ENCODE peak calls at places on chromosomes 13 and 19, in six cellular contexts. G is testis, O is ovary, F is A549, A is prostate gland, U is H1. Z is an unnamed sample.

GRCh38 chr13:109945206-109945960 is 159.0 kb upstream of the IRS2 start:
- DNase-seq in G (no peak), O (no peak), F (peak; percentile 4), A (no peak), U (no peak), Z (no peak)

GRCh38 chr19:3296034-3296433 is 70.3 kb upstream of the NFIC start:
- DNase-seq in G (no peak), O (no peak), F (no peak), A (no peak), U (no peak), Z (no peak)

GRCh38 chr13:114248011-114248410 is 13.3 kb downstream of the CDC16 start:
- DNase-seq in G (no peak), O (no peak), F (no peak), A (no peak), U (no peak), Z (no peak)

GRCh38 chr13:98977568-98978270 is at the start of gene DOCK9:
- DNase-seq in G (peak; percentile 79), O (peak; percentile 46), F (no peak), A (peak; percentile 58), U (no peak), Z (peak; percentile 72)

GRCh38 chr13:59415498-59415897 is 748.2 kb downstream of the DIAPH3 start:
- DNase-seq in G (no peak), O (no peak), F (no peak), A (no peak), U (no peak), Z (no peak)

GRCh38 chr19:46080561-46080960 is 39.8 kb upstream of the IGFL4 start:
- DNase-seq in G (peak; percentile 46), O (no peak), F (peak; percentile 65), A (no peak), U (no peak), Z (no peak)

GRCh38 chr13:110067355-110068175 is 239.4 kb downstream of the COL4A1 start:
- DNase-seq in G (no peak), O (no peak), F (no peak), A (no peak), U (no peak), Z (no peak)

GRCh38 chr19:50607874-50608785 is 31.6 kb downstream of the SYT3 start:
- DNase-seq in G (peak; percentile 94), O (no peak), F (peak; percentile 99), A (peak; percentile 38), U (peak; percentile 97), Z (peak; percentile 46)

GRCh38 chr13:110280996-110281688 is 25.8 kb downstream of the COL4A1 start:
- DNase-seq in G (peak; percentile 48), O (no peak), F (no peak), A (no peak), U (no peak), Z (no peak)

GRCh38 chr19:1590641-1591397 is 1.8 kb downstream of the MBD3 start:
- DNase-seq in G (no peak), O (no peak), F (peak; percentile 33), A (no peak), U (no peak), Z (no peak)

GRCh38 chr19:41205995-41206394 is 13.0 kb downstream of the CYP2S1 start:
- DNase-seq in G (no peak), O (no peak), F (peak; percentile 59), A (no peak), U (no peak), Z (no peak)

GRCh38 chr19:19499272-19499995 is 15.9 kb downstream of the TSSK6 start:
- DNase-seq in G (no peak), O (no peak), F (no peak), A (no peak), U (no peak), Z (no peak)

GRCh38 chr19:34957830-34958751 is 5.9 kb downstream of the ZNF792 start:
- DNase-seq in G (no peak), O (no peak), F (peak; percentile 53), A (no peak), U (no peak), Z (no peak)
- H3K9me3 ChIP-seq in G (no peaks in the 10 kb centered on the region), O (peaks cover 37% of the 10 kb centered on the region), F (peaks cover 94% of the 10 kb centered on the region), A (peaks cover 12% of the 10 kb centered on the region), U (peaks cover 40% of the 10 kb centered on the region), Z (peaks cover 81% of the 10 kb centered on the region)

GRCh38 chr13:34734932-34735331 is 207.1 kb upstream of the NBEA start:
- DNase-seq in G (no peak), O (no peak), F (no peak), A (no peak), U (no peak), Z (no peak)

GRCh38 chr13:34730966-34731365 is 211.1 kb upstream of the NBEA start:
- DNase-seq in G (no peak), O (no peak), F (no peak), A (no peak), U (no peak), Z (no peak)

GRCh38 chr13:34733720-34734119 is 208.3 kb upstream of the NBEA start:
- DNase-seq in G (no peak), O (no peak), F (no peak), A (no peak), U (no peak), Z (no peak)

DNA sequence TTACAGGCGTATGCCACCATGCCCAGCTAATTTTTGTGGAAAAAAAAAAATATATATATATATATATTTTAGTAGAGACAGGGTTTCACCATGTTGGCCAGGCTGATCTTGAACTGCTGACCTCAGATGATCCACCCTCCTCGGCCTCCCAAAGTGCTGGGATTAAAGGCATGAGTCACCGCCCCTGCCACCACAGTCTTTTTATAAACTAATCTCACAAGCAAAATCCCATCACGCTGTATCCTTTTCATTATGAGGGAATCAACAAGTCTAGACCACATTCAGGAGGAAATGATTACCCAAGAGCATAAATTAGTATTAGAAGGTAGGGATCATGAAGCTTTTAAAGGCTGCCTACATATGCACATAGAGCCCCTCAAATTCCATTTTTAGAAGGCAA is 210.6 kb upstream of the NBEA start:
- DNase-seq in G (no peak), O (no peak), F (no peak), A (no peak), U (no peak), Z (no peak)
- H3K27ac ChIP-seq in G (no peak overlapping the region), O (no peak overlapping the region), F (no peak overlapping the region), A (no peak overlapping the region), U (no peak overlapping the region), Z (no peak overlapping the region)

GRCh38 chr19:53190253-53190652 is 2.9 kb downstream of the ZNF665 start:
- DNase-seq in G (no peak), O (no peak), F (no peak), A (no peak), U (no peak), Z (no peak)

GRCh38 chr19:53192771-53193533 is at the start of gene ZNF665:
- DNase-seq in G (peak; percentile 93), O (peak; percentile 88), F (no peak), A (peak; percentile 87), U (no peak), Z (peak; percentile 93)

GRCh38 chr19:53196777-53197396 is 3.7 kb upstream of the ZNF665 start:
- DNase-seq in G (peak; percentile 98), O (peak; percentile 99), F (no peak), A (peak; percentile 96), U (peak; percentile 84), Z (peak; percentile 95)

GRCh38 chr19:53195265-53195879 is 2.2 kb upstream of the ZNF665 start:
- DNase-seq in G (peak; percentile 92), O (peak; percentile 73), F (peak; percentile 67), A (peak; percentile 83), U (no peak), Z (peak; percentile 81)

GRCh38 chr19:53193534-53194222 is 520 bp upstream of the ZNF665 start:
- DNase-seq in G (no peak), O (no peak), F (no peak), A (no peak), U (no peak), Z (no peak)
- H3K4me3 ChIP-seq in G (peak overlapping the region; percentile 85), O (peak overlapping the region; percentile 82), F (no peak overlapping the region), A (peak overlapping the region; percentile 62), U (peak overlapping the region; percentile 98), Z (peak overlapping the region; percentile 69)

DNA sequence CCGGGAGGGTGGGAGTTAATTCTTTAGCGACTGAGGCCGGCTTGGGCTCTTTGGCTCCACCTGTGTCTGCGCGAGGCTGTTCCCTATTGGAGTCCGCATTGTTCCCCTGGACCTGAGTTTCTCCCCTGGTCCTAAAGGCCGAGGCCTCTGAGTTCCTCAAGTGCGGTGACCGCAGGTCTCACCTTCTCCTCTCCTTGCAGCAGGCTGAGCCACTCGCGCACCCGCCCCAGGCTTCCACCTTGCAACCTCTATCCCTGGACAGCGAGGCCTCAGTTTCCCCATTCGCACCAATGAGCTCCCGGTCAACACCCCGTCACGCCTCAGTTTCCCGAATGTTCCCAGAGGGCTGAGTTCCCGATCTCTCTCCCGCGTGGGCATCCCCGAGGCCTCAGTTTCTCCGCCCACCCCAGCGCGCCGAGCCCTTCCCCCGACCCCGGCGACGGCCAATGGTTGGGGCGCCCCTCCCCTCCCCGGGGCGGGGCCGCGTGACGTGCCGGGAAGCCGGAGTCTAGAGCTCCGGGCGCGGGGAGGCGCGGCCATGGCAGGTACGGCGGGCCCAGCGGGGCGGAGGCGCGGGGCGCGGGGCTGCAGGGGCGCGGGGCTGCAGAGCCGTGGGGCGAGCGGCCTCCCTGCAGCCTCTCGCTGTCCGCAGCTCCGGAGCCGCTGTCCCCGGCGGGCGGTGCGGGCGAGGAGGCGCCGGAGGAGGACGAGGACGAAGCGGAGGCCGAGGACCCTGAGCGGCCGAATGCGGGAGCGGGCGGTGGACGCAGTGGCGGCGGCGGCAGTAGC is at the start of gene MPND:
- DNase-seq in G (peak; percentile 96), O (peak; percentile 92), F (peak; percentile 74), A (peak; percentile 91), U (no peak), Z (peak; percentile 92)
- H3K9me3 ChIP-seq in G (no peaks in the 10 kb centered on the region), O (no peaks in the 10 kb centered on the region), F (no peaks in the 10 kb centered on the region), A (no peaks in the 10 kb centered on the region), U (no peaks in the 10 kb centered on the region), Z (no peaks in the 10 kb centered on the region)

GRCh38 chr13:79662882-79663281 is 181.9 kb downstream of the NDFIP2 start:
- DNase-seq in G (no peak), O (no peak), F (peak; percentile 12), A (no peak), U (no peak), Z (no peak)
- H3K27ac ChIP-seq in G (no peak overlapping the region), O (no peak overlapping the region), F (no peak overlapping the region), A (no peak overlapping the region), U (no peak overlapping the region), Z (no peak overlapping the region)

GRCh38 chr19:17111766-17112165 is 36.2 kb downstream of the MYO9B start:
- DNase-seq in G (no peak), O (no peak), F (no peak), A (no peak), U (no peak), Z (no peak)

GRCh38 chr19:17112271-17112670 is 36.7 kb downstream of the MYO9B start:
- DNase-seq in G (no peak), O (no peak), F (no peak), A (no peak), U (no peak), Z (no peak)

GRCh38 chr19:17114414-17114831 is 38.8 kb downstream of the MYO9B start:
- DNase-seq in G (no peak), O (no peak), F (no peak), A (peak; percentile 83), U (no peak), Z (no peak)

GRCh38 chr19:17112700-17113099 is 37.1 kb downstream of the MYO9B start:
- DNase-seq in G (no peak), O (no peak), F (no peak), A (no peak), U (no peak), Z (peak; percentile 49)

GRCh38 chr19:17113127-17113785 is 37.7 kb downstream of the MYO9B start:
- DNase-seq in G (no peak), O (no peak), F (no peak), A (no peak), U (no peak), Z (no peak)
- H3K4me3 ChIP-seq in G (no peak overlapping the region), O (no peak overlapping the region), F (no peak overlapping the region), A (no peak overlapping the region), U (no peak overlapping the region), Z (no peak overlapping the region)